ENCODE peak calls at places on chromosomes 6 and 20, in ten cellular contexts. B, T, R, X, Y, F, A, V, H and Z are unnamed samples.

GRCh38 chr20:41005361-41005729 is 23.3 kb upstream of the TOP1 start:
- DNase-seq in R (no peak), Y (peak), F (no peak), V (no peak), A (peak), B (no peak), X (peak), T (peak), H (no peak), Z (no peak)

GRCh38 chr20:60921021-60921622 is 330.9 kb upstream of the CDH4 start:
- DNase-seq in V (peak), F (no peak), A (no peak), X (no peak), Y (no peak), R (no peak), T (peak), B (peak), H (no peak), Z (no peak)

GRCh38 chr6:80537321-80537972 is 431.0 kb downstream of the BCKDHB start:
- DNase-seq in V (no peak), H (no peak), R (no peak), A (no peak), T (no peak), X (no peak), F (no peak), Y (no peak), B (no peak), Z (no peak)

GRCh38 chr6:26520088-26520839 is 17.9 kb upstream of the HMGN4 start:
- DNase-seq in X (no peak), R (peak), Y (no peak), F (no peak), B (no peak), T (no peak), V (no peak), H (peak), A (peak), Z (peak)

GRCh38 chr6:3383525-3383924 is 73.3 kb downstream of the SLC22A23 start:
- DNase-seq in F (no peak), V (no peak), Y (no peak), R (no peak), H (no peak), T (no peak), B (no peak), A (no peak), X (no peak), Z (no peak)

GRCh38 chr6:54366647-54367327 is 58.5 kb downstream of the TINAG start:
- DNase-seq in X (no peak), H (no peak), Y (no peak), R (no peak), T (no peak), A (no peak), B (no peak), F (no peak), V (no peak), Z (no peak)

GRCh38 chr6:154543638-154544037 is 33.2 kb upstream of the CNKSR3 start:
- DNase-seq in B (no peak), R (no peak), H (no peak), A (no peak), F (no peak), T (no peak), V (no peak), X (no peak), Y (no peak), Z (no peak)

GRCh38 chr6:97215157-97215769 is 67.8 kb downstream of the MMS22L start:
- DNase-seq in T (no peak), F (peak), H (no peak), Y (no peak), R (peak), A (no peak), X (no peak), B (peak), V (peak), Z (peak)

GRCh38 chr20:50304883-50305635 is 114.4 kb downstream of the CEBPB start:
- DNase-seq in H (no peak), T (peak), F (no peak), A (peak), V (no peak), R (no peak), Y (peak), X (peak), B (no peak), Z (peak)

GRCh38 chr20:18986146-18986830 is 172.7 kb downstream of the SCP2D1 start:
- DNase-seq in T (no peak), X (no peak), H (no peak), R (no peak), B (no peak), Y (peak), V (no peak), F (no peak), A (peak), Z (no peak)

GRCh38 chr6:1825926-1826325 is 216.2 kb downstream of the FOXC1 start:
- DNase-seq in F (no peak), A (no peak), H (no peak), V (no peak), B (no peak), T (no peak), Y (no peak), X (no peak), R (no peak), Z (no peak)

GRCh38 chr6:4188801-4189200 is 53.4 kb upstream of the ECI2 start:
- DNase-seq in Y (no peak), R (no peak), H (no peak), V (no peak), F (no peak), X (peak), A (no peak), B (no peak), T (no peak), Z (no peak)

DNA sequence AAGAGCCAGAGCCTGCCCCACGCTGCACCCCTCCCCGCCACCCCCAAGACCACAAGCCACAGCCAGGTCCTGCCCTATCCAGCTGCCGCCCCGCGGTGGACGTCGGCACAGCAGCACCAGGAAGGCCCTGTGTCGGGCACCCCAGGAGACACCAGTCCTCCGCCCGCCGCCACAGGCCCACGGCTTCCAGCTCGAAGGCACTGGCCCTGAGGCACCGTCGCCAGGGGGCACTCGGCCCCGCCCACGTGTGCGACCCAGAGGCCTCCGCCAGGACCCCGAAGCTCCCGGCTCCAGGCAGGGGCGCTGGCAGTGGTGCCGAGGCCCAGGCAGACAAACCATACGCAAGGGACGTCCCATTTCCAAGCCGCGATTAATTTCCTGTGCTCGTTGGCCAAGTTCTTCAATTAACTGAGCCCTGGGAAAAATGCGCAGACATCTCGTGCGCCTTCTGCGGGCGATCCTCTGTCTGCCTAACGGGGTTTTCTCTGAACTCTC is 19.4 kb downstream of the KCNQ2 start:
- DNase-seq in B (no peak), Y (no peak), H (no peak), A (no peak), X (no peak), T (no peak), F (no peak), R (no peak), V (no peak), Z (no peak)
- TF ChIP-seq CTCF in B (peak), Y (no peak), H (no peak), A (no peak), X (no peak), T (no peak), F (no peak), R (no peak), V (no peak), Z (no peak)

GRCh38 chr20:35314460-35315198 is 22.4 kb upstream of the FAM83C start:
- DNase-seq in X (no peak), F (no peak), Y (no peak), B (no peak), A (no peak), T (no peak), V (no peak), R (no peak), H (no peak), Z (no peak)

GRCh38 chr20:35312348-35312747 is 20.1 kb upstream of the FAM83C start:
- DNase-seq in F (no peak), T (no peak), V (no peak), H (no peak), Y (no peak), B (no peak), R (no peak), X (no peak), A (no peak), Z (no peak)

GRCh38 chr20:35315199-35316020 is 23.2 kb upstream of the FAM83C start:
- DNase-seq in T (no peak), X (no peak), H (no peak), R (no peak), V (no peak), B (no peak), A (no peak), Y (no peak), F (no peak), Z (no peak)

GRCh38 chr20:35311409-35311808 is 19.2 kb upstream of the FAM83C start:
- DNase-seq in X (no peak), Y (no peak), T (no peak), V (no peak), A (no peak), F (no peak), B (no peak), H (no peak), R (no peak), Z (no peak)

DNA sequence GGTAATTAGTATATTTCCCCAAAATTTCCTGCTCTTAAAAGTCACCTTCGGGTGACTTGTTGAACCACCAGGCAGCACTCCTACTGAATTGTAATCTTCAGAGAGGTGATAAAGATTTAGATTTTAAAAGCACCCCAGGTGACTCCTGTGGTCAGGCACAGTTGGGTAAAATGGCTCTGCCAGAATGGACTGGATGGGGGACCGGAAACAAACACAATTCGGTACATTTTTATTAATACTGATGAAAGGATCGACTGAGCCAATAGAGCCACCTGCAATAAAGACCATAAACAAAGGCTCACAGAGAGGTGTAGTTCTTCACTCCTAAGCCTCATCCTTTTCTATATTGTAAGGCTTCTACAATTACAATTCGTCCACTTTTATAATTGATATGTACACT is 19.6 kb upstream of the FAM83C start:
- DNase-seq in B (no peak), A (no peak), X (no peak), F (no peak), Y (no peak), R (no peak), H (no peak), T (no peak), V (no peak), Z (no peak)
- H3K27ac ChIP-seq in B (no peak), A (no peak), X (no peak), F (no peak), Y (no peak), R (no peak), H (no peak), T (no peak), V (no peak), Z (no peak)

GRCh38 chr6:10424005-10424404 is 9.1 kb upstream of the TFAP2A start:
- DNase-seq in A (no peak), Y (no peak), R (peak), F (peak), V (no peak), T (no peak), X (no peak), B (no peak), H (no peak), Z (no peak)
- TF ChIP-seq CTCF in A (no peak), Y (no peak), R (peak), F (peak), V (peak), T (no peak), X (no peak), B (peak), H (no peak), Z (no peak)

GRCh38 chr6:21505574-21505990 is 88.0 kb upstream of the SOX4 start:
- DNase-seq in H (no peak), B (no peak), R (no peak), Y (no peak), X (no peak), A (no peak), V (no peak), F (no peak), T (no peak), Z (no peak)
- H3K27ac ChIP-seq in H (no peak), B (no peak), R (no peak), Y (no peak), X (no peak), A (no peak), V (no peak), F (no peak), T (no peak), Z (no peak)

GRCh38 chr6:16803294-16804006 is 42.2 kb upstream of the ATXN1 start:
- DNase-seq in B (no peak), X (no peak), V (peak), Y (peak), A (peak), H (no peak), R (peak), F (no peak), T (no peak), Z (peak)

GRCh38 chr6:16802071-16802470 is 40.8 kb upstream of the ATXN1 start:
- DNase-seq in B (no peak), X (no peak), R (no peak), A (no peak), F (no peak), Y (no peak), H (peak), T (no peak), V (no peak), Z (no peak)

GRCh38 chr6:16805190-16805860 is 44.1 kb upstream of the ATXN1 start:
- DNase-seq in X (no peak), B (no peak), A (no peak), H (no peak), Y (no peak), V (no peak), R (peak), F (no peak), T (no peak), Z (no peak)

GRCh38 chr6:16804515-16805161 is 43.4 kb upstream of the ATXN1 start:
- DNase-seq in H (no peak), A (no peak), R (no peak), F (no peak), X (no peak), V (no peak), B (no peak), Y (no peak), T (no peak), Z (no peak)

GRCh38 chr6:16804007-16804303 is 42.7 kb upstream of the ATXN1 start:
- DNase-seq in B (no peak), X (no peak), T (no peak), R (no peak), Y (no peak), V (no peak), F (no peak), A (no peak), H (no peak), Z (no peak)
- TF ChIP-seq CTCF in B (no peak), X (no peak), T (no peak), R (no peak), Y (no peak), V (no peak), F (no peak), A (no peak), H (no peak), Z (no peak)